ENCODE peak calls at places on chromosomes 12 and 14, in six cellular contexts. One of them, this sample, is unnamed.

GRCh38 chr14:36514278-36515104 is 5.5 kb downstream of the NKX2-1 start:
- DNase-seq in osteocyte: peak
- DNase-seq in activated CD8-positive, alpha-beta memory T cell treated with anti-CD3 and anti-CD28 coated beads for 24 hours: no peak
- DNase-seq in stimulated activated CD4-positive, alpha-beta T cell treated with anti-CD3 and anti-CD28 coated beads, Interleukin-15, amount 100 ng/mL, for 24 hours: no peak
- DNase-seq in fibroblast of the aortic adventitia: no peak
- DNase-seq in foreskin fibroblast: no peak
- DNase-seq in this sample: peak

GRCh38 chr12:91628656-91629055 is 446.0 kb upstream of the DCN start:
- DNase-seq in osteocyte: no peak
- DNase-seq in activated CD8-positive, alpha-beta memory T cell treated with anti-CD3 and anti-CD28 coated beads for 24 hours: no peak
- DNase-seq in stimulated activated CD4-positive, alpha-beta T cell treated with anti-CD3 and anti-CD28 coated beads, Interleukin-15, amount 100 ng/mL, for 24 hours: no peak
- DNase-seq in fibroblast of the aortic adventitia: no peak
- DNase-seq in foreskin fibroblast: no peak
- DNase-seq in this sample: no peak

GRCh38 chr12:47787596-47788319 is 14.7 kb downstream of the SLC48A1 start:
- DNase-seq in osteocyte: no peak
- DNase-seq in activated CD8-positive, alpha-beta memory T cell treated with anti-CD3 and anti-CD28 coated beads for 24 hours: no peak
- DNase-seq in stimulated activated CD4-positive, alpha-beta T cell treated with anti-CD3 and anti-CD28 coated beads, Interleukin-15, amount 100 ng/mL, for 24 hours: no peak
- DNase-seq in fibroblast of the aortic adventitia: no peak
- DNase-seq in foreskin fibroblast: no peak
- DNase-seq in this sample: no peak

GRCh38 chr12:102696045-102696444 is 215.7 kb upstream of the IGF1 start:
- DNase-seq in osteocyte: no peak
- DNase-seq in activated CD8-positive, alpha-beta memory T cell treated with anti-CD3 and anti-CD28 coated beads for 24 hours: no peak
- DNase-seq in stimulated activated CD4-positive, alpha-beta T cell treated with anti-CD3 and anti-CD28 coated beads, Interleukin-15, amount 100 ng/mL, for 24 hours: no peak
- DNase-seq in fibroblast of the aortic adventitia: no peak
- DNase-seq in foreskin fibroblast: no peak
- DNase-seq in this sample: no peak

GRCh38 chr14:49982522-49982951 is 89.7 kb downstream of the ARF6 start:
- DNase-seq in osteocyte: no peak
- DNase-seq in activated CD8-positive, alpha-beta memory T cell treated with anti-CD3 and anti-CD28 coated beads for 24 hours: no peak
- DNase-seq in stimulated activated CD4-positive, alpha-beta T cell treated with anti-CD3 and anti-CD28 coated beads, Interleukin-15, amount 100 ng/mL, for 24 hours: peak
- DNase-seq in fibroblast of the aortic adventitia: peak
- DNase-seq in foreskin fibroblast: peak
- DNase-seq in this sample: peak

GRCh38 chr14:83994020-83994419 is 1535.9 kb upstream of the FLRT2 start:
- DNase-seq in osteocyte: no peak
- DNase-seq in activated CD8-positive, alpha-beta memory T cell treated with anti-CD3 and anti-CD28 coated beads for 24 hours: no peak
- DNase-seq in stimulated activated CD4-positive, alpha-beta T cell treated with anti-CD3 and anti-CD28 coated beads, Interleukin-15, amount 100 ng/mL, for 24 hours: no peak
- DNase-seq in fibroblast of the aortic adventitia: no peak
- DNase-seq in foreskin fibroblast: peak
- DNase-seq in this sample: no peak

GRCh38 chr12:12445882-12446181 is 89.0 kb downstream of the BORCS5 start:
- DNase-seq in osteocyte: no peak
- DNase-seq in activated CD8-positive, alpha-beta memory T cell treated with anti-CD3 and anti-CD28 coated beads for 24 hours: no peak
- DNase-seq in stimulated activated CD4-positive, alpha-beta T cell treated with anti-CD3 and anti-CD28 coated beads, Interleukin-15, amount 100 ng/mL, for 24 hours: no peak
- DNase-seq in fibroblast of the aortic adventitia: no peak
- DNase-seq in foreskin fibroblast: no peak
- DNase-seq in this sample: no peak

GRCh38 chr14:38208825-38209562 is 1.3 kb downstream of the SSTR1 start:
- DNase-seq in osteocyte: no peak
- DNase-seq in activated CD8-positive, alpha-beta memory T cell treated with anti-CD3 and anti-CD28 coated beads for 24 hours: no peak
- DNase-seq in stimulated activated CD4-positive, alpha-beta T cell treated with anti-CD3 and anti-CD28 coated beads, Interleukin-15, amount 100 ng/mL, for 24 hours: peak
- DNase-seq in fibroblast of the aortic adventitia: peak
- DNase-seq in foreskin fibroblast: peak
- DNase-seq in this sample: peak

GRCh38 chr14:85766295-85766694 is 236.4 kb downstream of the FLRT2 start:
- DNase-seq in osteocyte: no peak
- DNase-seq in activated CD8-positive, alpha-beta memory T cell treated with anti-CD3 and anti-CD28 coated beads for 24 hours: no peak
- DNase-seq in stimulated activated CD4-positive, alpha-beta T cell treated with anti-CD3 and anti-CD28 coated beads, Interleukin-15, amount 100 ng/mL, for 24 hours: no peak
- DNase-seq in fibroblast of the aortic adventitia: no peak
- DNase-seq in foreskin fibroblast: no peak
- DNase-seq in this sample: no peak

GRCh38 chr14:29926701-29927595 is 699 bp downstream of the PRKD1 start:
- DNase-seq in osteocyte: no peak
- DNase-seq in activated CD8-positive, alpha-beta memory T cell treated with anti-CD3 and anti-CD28 coated beads for 24 hours: no peak
- DNase-seq in stimulated activated CD4-positive, alpha-beta T cell treated with anti-CD3 and anti-CD28 coated beads, Interleukin-15, amount 100 ng/mL, for 24 hours: peak
- DNase-seq in fibroblast of the aortic adventitia: peak
- DNase-seq in foreskin fibroblast: peak
- DNase-seq in this sample: peak

GRCh38 chr12:6563448-6564050 is 4.5 kb downstream of the NOP2 start:
- DNase-seq in osteocyte: no peak
- DNase-seq in activated CD8-positive, alpha-beta memory T cell treated with anti-CD3 and anti-CD28 coated beads for 24 hours: peak
- DNase-seq in stimulated activated CD4-positive, alpha-beta T cell treated with anti-CD3 and anti-CD28 coated beads, Interleukin-15, amount 100 ng/mL, for 24 hours: peak
- DNase-seq in fibroblast of the aortic adventitia: peak
- DNase-seq in foreskin fibroblast: peak
- DNase-seq in this sample: peak

GRCh38 chr14:100201701-100202100 is 37.2 kb upstream of the YY1 start:
- DNase-seq in osteocyte: no peak
- DNase-seq in activated CD8-positive, alpha-beta memory T cell treated with anti-CD3 and anti-CD28 coated beads for 24 hours: no peak
- DNase-seq in stimulated activated CD4-positive, alpha-beta T cell treated with anti-CD3 and anti-CD28 coated beads, Interleukin-15, amount 100 ng/mL, for 24 hours: no peak
- DNase-seq in fibroblast of the aortic adventitia: no peak
- DNase-seq in foreskin fibroblast: no peak
- DNase-seq in this sample: no peak

GRCh38 chr12:5088586-5089264 is 45.0 kb downstream of the KCNA5 start:
- DNase-seq in osteocyte: no peak
- DNase-seq in activated CD8-positive, alpha-beta memory T cell treated with anti-CD3 and anti-CD28 coated beads for 24 hours: no peak
- DNase-seq in stimulated activated CD4-positive, alpha-beta T cell treated with anti-CD3 and anti-CD28 coated beads, Interleukin-15, amount 100 ng/mL, for 24 hours: no peak
- DNase-seq in fibroblast of the aortic adventitia: peak
- DNase-seq in foreskin fibroblast: peak
- DNase-seq in this sample: no peak

GRCh38 chr14:58736606-58737005 is 98.8 kb downstream of the DACT1 start:
- DNase-seq in osteocyte: no peak
- DNase-seq in activated CD8-positive, alpha-beta memory T cell treated with anti-CD3 and anti-CD28 coated beads for 24 hours: no peak
- DNase-seq in stimulated activated CD4-positive, alpha-beta T cell treated with anti-CD3 and anti-CD28 coated beads, Interleukin-15, amount 100 ng/mL, for 24 hours: no peak
- DNase-seq in fibroblast of the aortic adventitia: peak
- DNase-seq in foreskin fibroblast: no peak
- DNase-seq in this sample: no peak

GRCh38 chr14:90760591-90761316 is 55.5 kb downstream of the TTC7B start:
- DNase-seq in osteocyte: peak
- DNase-seq in activated CD8-positive, alpha-beta memory T cell treated with anti-CD3 and anti-CD28 coated beads for 24 hours: no peak
- DNase-seq in stimulated activated CD4-positive, alpha-beta T cell treated with anti-CD3 and anti-CD28 coated beads, Interleukin-15, amount 100 ng/mL, for 24 hours: no peak
- DNase-seq in fibroblast of the aortic adventitia: peak
- DNase-seq in foreskin fibroblast: peak
- DNase-seq in this sample: no peak

GRCh38 chr12:9064815-9065606 is 50.7 kb downstream of the A2M start:
- DNase-seq in osteocyte: peak
- DNase-seq in activated CD8-positive, alpha-beta memory T cell treated with anti-CD3 and anti-CD28 coated beads for 24 hours: no peak
- DNase-seq in stimulated activated CD4-positive, alpha-beta T cell treated with anti-CD3 and anti-CD28 coated beads, Interleukin-15, amount 100 ng/mL, for 24 hours: peak
- DNase-seq in fibroblast of the aortic adventitia: peak
- DNase-seq in foreskin fibroblast: peak
- DNase-seq in this sample: peak

GRCh38 chr14:92613008-92613658 is 99.6 kb downstream of the RIN3 start:
- DNase-seq in osteocyte: no peak
- DNase-seq in activated CD8-positive, alpha-beta memory T cell treated with anti-CD3 and anti-CD28 coated beads for 24 hours: peak
- DNase-seq in stimulated activated CD4-positive, alpha-beta T cell treated with anti-CD3 and anti-CD28 coated beads, Interleukin-15, amount 100 ng/mL, for 24 hours: peak
- DNase-seq in fibroblast of the aortic adventitia: no peak
- DNase-seq in foreskin fibroblast: no peak
- DNase-seq in this sample: peak

GRCh38 chr12:95319694-95320331 is 102.2 kb downstream of the VEZT start:
- DNase-seq in osteocyte: no peak
- DNase-seq in activated CD8-positive, alpha-beta memory T cell treated with anti-CD3 and anti-CD28 coated beads for 24 hours: no peak
- DNase-seq in stimulated activated CD4-positive, alpha-beta T cell treated with anti-CD3 and anti-CD28 coated beads, Interleukin-15, amount 100 ng/mL, for 24 hours: no peak
- DNase-seq in fibroblast of the aortic adventitia: no peak
- DNase-seq in foreskin fibroblast: peak
- DNase-seq in this sample: no peak

GRCh38 chr14:85281921-85282320 is 248.0 kb upstream of the FLRT2 start:
- DNase-seq in osteocyte: no peak
- DNase-seq in activated CD8-positive, alpha-beta memory T cell treated with anti-CD3 and anti-CD28 coated beads for 24 hours: no peak
- DNase-seq in stimulated activated CD4-positive, alpha-beta T cell treated with anti-CD3 and anti-CD28 coated beads, Interleukin-15, amount 100 ng/mL, for 24 hours: no peak
- DNase-seq in fibroblast of the aortic adventitia: no peak
- DNase-seq in foreskin fibroblast: no peak
- DNase-seq in this sample: no peak

GRCh38 chr12:109744026-109744425 is 30.4 kb downstream of the FAM222A start:
- DNase-seq in osteocyte: no peak
- DNase-seq in activated CD8-positive, alpha-beta memory T cell treated with anti-CD3 and anti-CD28 coated beads for 24 hours: no peak
- DNase-seq in stimulated activated CD4-positive, alpha-beta T cell treated with anti-CD3 and anti-CD28 coated beads, Interleukin-15, amount 100 ng/mL, for 24 hours: no peak
- DNase-seq in fibroblast of the aortic adventitia: no peak
- DNase-seq in foreskin fibroblast: no peak
- DNase-seq in this sample: peak

GRCh38 chr12:31326689-31327659 is 1.0 kb upstream of the SINHCAF start:
- DNase-seq in osteocyte: peak
- DNase-seq in activated CD8-positive, alpha-beta memory T cell treated with anti-CD3 and anti-CD28 coated beads for 24 hours: no peak
- DNase-seq in stimulated activated CD4-positive, alpha-beta T cell treated with anti-CD3 and anti-CD28 coated beads, Interleukin-15, amount 100 ng/mL, for 24 hours: no peak
- DNase-seq in fibroblast of the aortic adventitia: peak
- DNase-seq in foreskin fibroblast: no peak
- DNase-seq in this sample: no peak

GRCh38 chr12:112126000-112126431 is 656 bp downstream of the TRAFD1 start:
- DNase-seq in osteocyte: no peak
- DNase-seq in activated CD8-positive, alpha-beta memory T cell treated with anti-CD3 and anti-CD28 coated beads for 24 hours: peak
- DNase-seq in stimulated activated CD4-positive, alpha-beta T cell treated with anti-CD3 and anti-CD28 coated beads, Interleukin-15, amount 100 ng/mL, for 24 hours: no peak
- DNase-seq in fibroblast of the aortic adventitia: no peak
- DNase-seq in foreskin fibroblast: no peak
- DNase-seq in this sample: peak

GRCh38 chr12:116382456-116382902 is 105.0 kb upstream of the MED13L start:
- DNase-seq in osteocyte: no peak
- DNase-seq in activated CD8-positive, alpha-beta memory T cell treated with anti-CD3 and anti-CD28 coated beads for 24 hours: no peak
- DNase-seq in stimulated activated CD4-positive, alpha-beta T cell treated with anti-CD3 and anti-CD28 coated beads, Interleukin-15, amount 100 ng/mL, for 24 hours: no peak
- DNase-seq in fibroblast of the aortic adventitia: peak
- DNase-seq in foreskin fibroblast: peak
- DNase-seq in this sample: no peak

GRCh38 chr14:54572316-54572715 is 5.4 kb downstream of the SAMD4A start:
- DNase-seq in osteocyte: no peak
- DNase-seq in activated CD8-positive, alpha-beta memory T cell treated with anti-CD3 and anti-CD28 coated beads for 24 hours: no peak
- DNase-seq in stimulated activated CD4-positive, alpha-beta T cell treated with anti-CD3 and anti-CD28 coated beads, Interleukin-15, amount 100 ng/mL, for 24 hours: peak
- DNase-seq in fibroblast of the aortic adventitia: peak
- DNase-seq in foreskin fibroblast: no peak
- DNase-seq in this sample: peak

GRCh38 chr12:1949771-1950470 is 31.5 kb upstream of the CACNA2D4 start:
- DNase-seq in osteocyte: no peak
- DNase-seq in activated CD8-positive, alpha-beta memory T cell treated with anti-CD3 and anti-CD28 coated beads for 24 hours: no peak
- DNase-seq in stimulated activated CD4-positive, alpha-beta T cell treated with anti-CD3 and anti-CD28 coated beads, Interleukin-15, amount 100 ng/mL, for 24 hours: no peak
- DNase-seq in fibroblast of the aortic adventitia: peak
- DNase-seq in foreskin fibroblast: no peak
- DNase-seq in this sample: no peak

This sample was measured in activated CD4-positive, alpha-beta T cell treated with anti-CD3 and anti-CD28 coated beads for 36 hours.